ENCODE peak calls at places on chromosome 9, in nine cellular contexts. M is coronary artery, I is natural killer cell, R is upper lobe of left lung, Q is RWPE1, C is mesothelial cell of epicardium, K is H9, D is OCI-LY7, B is choroid plexus epithelial cell. X is an unnamed sample.

GRCh38 chr9:110583237-110583636 is 3.7 kb upstream of the SVEP1 start:
- DNase-seq in B (peak), R (no peak), Q (no peak), K (no peak), I (no peak), C (no peak), D (no peak), M (no peak), X (no peak)

GRCh38 chr9:36543916-36544315 is 28.8 kb upstream of the MELK start:
- DNase-seq in C (no peak), D (no peak), M (no peak), K (no peak), I (no peak), B (no peak), Q (peak), R (no peak), X (no peak)

GRCh38 chr9:120750421-120750820 is 36.2 kb upstream of the MEGF9 start:
- DNase-seq in D (no peak), B (no peak), C (no peak), M (no peak), K (no peak), Q (no peak), I (no peak), R (no peak), X (no peak)

GRCh38 chr9:76321185-76321828 is 72.9 kb downstream of the RFK start:
- DNase-seq in M (no peak), B (peak), I (no peak), R (no peak), C (no peak), D (no peak), Q (peak), K (no peak), X (no peak)

GRCh38 chr9:3578786-3579185 is 53.0 kb upstream of the RFX3 start:
- DNase-seq in R (no peak), K (no peak), I (no peak), D (no peak), Q (peak), B (peak), M (no peak), C (no peak), X (no peak)

GRCh38 chr9:3495850-3496249 is 30.0 kb downstream of the RFX3 start:
- DNase-seq in C (no peak), M (no peak), K (no peak), D (no peak), R (no peak), I (no peak), B (no peak), Q (no peak), X (no peak)

GRCh38 chr9:88747768-88748167 is 212.8 kb downstream of the NXNL2 start:
- DNase-seq in K (peak), R (no peak), D (no peak), B (peak), C (no peak), I (no peak), M (peak), Q (peak), X (no peak)

GRCh38 chr9:34328983-34329832 is at the start of the genes KIF24 and NUDT2:
- DNase-seq in Q (peak), R (peak), K (peak), B (peak), M (peak), D (peak), C (peak), I (peak), X (peak)

GRCh38 chr9:91864372-91864771 is 85.7 kb downstream of the ROR2 start:
- DNase-seq in Q (no peak), I (no peak), D (no peak), M (no peak), B (no peak), R (no peak), C (no peak), K (no peak), X (no peak)

GRCh38 chr9:33044677-33045282 is 19.7 kb downstream of the DNAJA1 start:
- DNase-seq in B (peak), M (no peak), K (peak), C (no peak), R (no peak), I (no peak), D (no peak), Q (peak), X (no peak)

GRCh38 chr9:107043886-107044285 is 180.9 kb downstream of the ZNF462 start:
- DNase-seq in K (no peak), R (no peak), Q (no peak), D (no peak), I (no peak), C (no peak), M (no peak), B (peak), X (no peak)

GRCh38 chr9:92115977-92116285 is 718 bp upstream of the SPTLC1 start:
- DNase-seq in M (no peak), K (no peak), D (peak), C (no peak), B (no peak), Q (no peak), I (no peak), R (no peak), X (no peak)

GRCh38 chr9:96158909-96159575 is 142.9 kb downstream of the HSD17B3 start:
- DNase-seq in I (no peak), R (no peak), D (no peak), K (no peak), Q (no peak), M (no peak), C (no peak), B (peak), X (no peak)

GRCh38 chr9:16653491-16654407 is 216.7 kb downstream of the BNC2 start:
- DNase-seq in D (no peak), Q (no peak), M (no peak), B (peak), C (peak), K (no peak), I (no peak), R (no peak), X (no peak)

GRCh38 chr9:95127249-95128176 is 190.0 kb downstream of the FANCC start:
- DNase-seq in C (peak), B (peak), D (peak), M (peak), Q (peak), I (peak), R (peak), K (peak), X (peak)

GRCh38 chr9:134707031-134707680 is 65.6 kb downstream of the COL5A1 start:
- DNase-seq in D (no peak), I (no peak), Q (peak), R (peak), K (no peak), C (peak), M (peak), B (peak), X (no peak)

GRCh38 chr9:104780796-104781395 is 17.0 kb downstream of the NIPSNAP3B start:
- DNase-seq in D (peak), C (no peak), I (no peak), K (no peak), R (no peak), Q (peak), B (peak), M (no peak), X (no peak)

GRCh38 chr9:38134578-38134977 is 65.6 kb upstream of the SHB start:
- DNase-seq in M (no peak), B (no peak), C (no peak), Q (no peak), I (no peak), D (no peak), R (no peak), K (no peak), X (no peak)

GRCh38 chr9:88828018-88828417 is 163.2 kb upstream of the S1PR3 start:
- DNase-seq in Q (no peak), D (no peak), R (peak), C (no peak), K (no peak), I (no peak), M (no peak), B (no peak), X (no peak)

GRCh38 chr9:3321186-3321585 is 204.6 kb downstream of the RFX3 start:
- DNase-seq in B (no peak), K (no peak), M (no peak), R (no peak), D (no peak), Q (no peak), I (no peak), C (no peak), X (no peak)

GRCh38 chr9:126146254-126147145 is 180.1 kb upstream of the MVB12B start:
- DNase-seq in M (peak), R (no peak), C (peak), B (peak), I (no peak), K (peak), D (peak), Q (peak), X (peak)

GRCh38 chr9:70514273-70514672 is 99.8 kb upstream of the KLF9 start:
- DNase-seq in M (no peak), Q (no peak), B (no peak), I (no peak), C (no peak), R (no peak), D (no peak), K (no peak), X (no peak)

GRCh38 chr9:14535161-14535930 is 157.9 kb downstream of the ZDHHC21 start:
- DNase-seq in M (no peak), C (no peak), B (no peak), D (no peak), Q (no peak), K (no peak), I (no peak), R (no peak), X (no peak)

GRCh38 chr9:85339337-85339736 is 402.4 kb downstream of the AGTPBP1 start:
- DNase-seq in M (no peak), D (no peak), K (no peak), R (no peak), C (no peak), B (no peak), I (no peak), Q (no peak), X (no peak)

GRCh38 chr9:20320921-20321320 is 301.4 kb downstream of the MLLT3 start:
- DNase-seq in M (no peak), B (no peak), C (no peak), Q (peak), D (no peak), R (no peak), K (no peak), I (no peak), X (no peak)

GRCh38 chr9:125401317-125401716 is 139.7 kb downstream of the GAPVD1 start:
- DNase-seq in R (no peak), C (no peak), M (no peak), K (peak), D (no peak), I (no peak), Q (no peak), B (no peak), X (no peak)

GRCh38 chr9:13845460-13845859 is 468.5 kb downstream of the NFIB start:
- DNase-seq in K (no peak), B (peak), C (no peak), M (no peak), I (no peak), Q (no peak), R (no peak), D (no peak), X (no peak)

DNA sequence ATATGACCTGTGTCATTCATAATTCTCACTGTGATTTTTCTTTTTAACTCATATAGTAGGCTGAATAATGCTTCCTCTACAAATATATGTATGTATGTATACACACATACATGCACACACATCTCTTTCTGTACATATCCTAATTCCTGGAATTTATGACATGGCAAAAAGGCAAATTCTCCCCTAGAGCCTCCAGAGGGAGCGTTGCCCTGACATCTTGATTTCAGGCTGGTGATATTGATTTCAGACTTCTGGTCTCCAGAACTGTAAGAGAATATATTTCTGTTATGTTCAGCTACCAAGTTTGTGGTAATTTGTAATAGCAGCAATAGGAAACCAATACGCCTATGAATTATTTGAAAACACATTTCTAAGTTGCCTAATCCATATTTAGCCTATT is 166.6 kb upstream of the GAS1 start:
- DNase-seq in M (no peak), Q (no peak), B (no peak), D (no peak), I (no peak), K (no peak), C (no peak), R (no peak), X (no peak)
- TF ChIP-seq CTCF in M (no peak), Q (no peak), B (peak), D (no peak), I (no peak), K (no peak), C (no peak), R (no peak), X (no peak)

DNA sequence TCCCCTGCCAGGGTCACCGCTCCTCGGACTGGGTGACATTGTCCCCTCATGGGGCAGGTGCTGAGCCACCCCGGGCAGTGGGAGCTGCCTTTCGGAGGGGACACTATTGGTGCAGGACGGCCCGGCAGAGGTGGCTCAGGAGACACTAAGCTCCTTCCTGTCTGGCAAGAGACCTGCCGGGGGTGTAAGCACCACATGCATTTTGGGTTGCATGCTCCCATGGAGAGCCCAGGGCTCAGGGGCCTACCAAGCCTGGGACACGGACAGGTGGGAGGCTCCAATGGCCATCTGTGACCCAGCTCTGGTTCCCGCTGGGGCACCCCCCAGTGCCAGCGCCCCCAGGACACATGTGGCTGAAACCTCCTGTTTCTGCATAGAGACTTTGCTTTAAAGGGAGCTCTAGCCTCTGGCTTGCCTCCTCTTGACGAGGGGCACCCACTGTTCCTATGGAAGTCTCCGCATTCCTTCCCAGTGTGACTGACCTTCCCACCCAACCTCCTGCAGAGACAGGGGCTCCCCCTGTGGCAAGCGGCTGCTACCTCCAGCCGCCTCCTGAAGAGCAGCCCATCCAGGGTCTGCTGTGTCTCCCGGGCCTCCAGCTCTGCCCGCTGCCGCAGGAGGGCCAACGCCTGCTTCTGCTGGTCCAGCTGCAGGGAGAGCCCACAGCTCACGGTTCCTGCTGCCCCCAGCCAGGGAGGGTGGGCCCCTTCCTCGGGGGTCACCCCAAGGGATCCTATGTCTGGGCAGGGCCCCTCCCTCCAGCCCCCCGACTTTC is 28.1 kb downstream of the CCDC187 start:
- DNase-seq in I (no peak), C (no peak), K (no peak), B (no peak), R (peak), Q (no peak), D (no peak), M (no peak), X (no peak)
- TF ChIP-seq CTCF in I (no peak), C (no peak), K (no peak), B (no peak), R (no peak), Q (no peak), D (no peak), M (no peak), X (no peak)

DNA sequence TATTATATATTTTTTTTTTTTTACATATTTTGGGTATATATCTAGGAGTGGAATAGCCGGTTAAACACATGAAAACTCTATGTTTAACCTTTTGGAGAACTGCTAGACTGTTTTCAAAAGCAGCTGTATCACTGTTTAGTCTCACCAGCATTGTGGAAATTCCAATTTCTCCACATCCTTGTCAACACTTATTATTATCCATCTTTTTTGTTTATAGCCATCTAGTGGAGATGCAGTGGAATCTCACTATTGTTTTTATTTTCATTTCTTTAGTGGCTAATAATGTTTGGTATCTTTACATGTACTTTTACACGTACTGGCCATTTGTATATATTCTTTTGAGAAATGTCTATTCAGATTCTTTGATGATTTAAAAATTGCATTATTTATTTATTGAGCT is 22.7 kb upstream of the CCDC180 start:
- DNase-seq in R (no peak), I (no peak), K (no peak), M (no peak), D (no peak), B (no peak), Q (no peak), C (no peak), X (no peak)
- TF ChIP-seq CTCF in R (no peak), I (no peak), K (peak), M (no peak), D (peak), B (no peak), Q (peak), C (peak), X (peak)

GRCh38 chr9:11319477-11320060 is 706.8 kb upstream of the PTPRD start:
- DNase-seq in B (peak), C (no peak), D (peak), M (no peak), K (no peak), R (no peak), Q (peak), I (no peak), X (no peak)
- TF ChIP-seq CTCF in B (peak), C (peak), D (peak), M (no peak), K (peak), R (peak), Q (peak), I (no peak), X (peak)

DNA sequence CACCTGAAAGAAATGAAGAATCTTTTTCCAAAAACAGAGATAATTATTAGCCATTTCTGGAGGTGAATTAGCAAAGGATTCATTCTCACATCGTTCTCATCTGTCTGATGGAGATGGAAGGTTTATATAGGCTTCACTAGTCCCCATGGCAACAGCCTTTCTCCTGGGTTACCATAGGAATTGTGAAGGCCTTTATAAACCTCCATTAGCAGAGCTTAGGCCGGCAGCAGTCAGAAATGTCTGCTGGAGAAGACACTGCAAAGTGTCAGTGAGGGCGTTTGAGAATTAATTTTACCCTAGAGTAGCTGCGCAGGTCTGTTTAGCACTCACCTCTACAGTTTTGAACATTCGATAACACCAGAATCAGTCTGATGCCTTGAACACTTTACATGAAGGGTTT is 290.4 kb upstream of the NR4A3 start:
- DNase-seq in K (no peak), I (no peak), R (no peak), C (no peak), M (no peak), Q (no peak), D (no peak), B (no peak), X (no peak)
- TF ChIP-seq CTCF in K (no peak), I (no peak), R (no peak), C (no peak), M (no peak), Q (no peak), D (no peak), B (no peak), X (no peak)

GRCh38 chr9:109556786-109557185 is 58.7 kb upstream of the PTPN3 start:
- DNase-seq in Q (no peak), M (no peak), B (no peak), R (no peak), K (no peak), I (no peak), C (no peak), D (no peak), X (no peak)

GRCh38 chr9:109557481-109557880 is 59.4 kb upstream of the PTPN3 start:
- DNase-seq in K (no peak), C (no peak), Q (no peak), I (no peak), R (no peak), M (no peak), D (no peak), B (no peak), X (no peak)

GRCh38 chr9:109561137-109561536 is 63.0 kb upstream of the PTPN3 start:
- DNase-seq in M (no peak), D (no peak), R (no peak), B (no peak), I (no peak), C (no peak), K (no peak), Q (no peak), X (no peak)

GRCh38 chr9:109558718-109559151 is 60.6 kb upstream of the PTPN3 start:
- DNase-seq in C (no peak), M (no peak), Q (no peak), R (no peak), D (no peak), K (no peak), B (peak), I (no peak), X (no peak)

GRCh38 chr9:109560470-109561132 is 62.5 kb upstream of the PTPN3 start:
- DNase-seq in I (no peak), K (peak), M (no peak), R (no peak), Q (no peak), B (no peak), D (no peak), C (no peak), X (no peak)
- TF ChIP-seq CTCF in I (no peak), K (peak), M (no peak), R (no peak), Q (no peak), B (no peak), D (no peak), C (no peak), X (peak)

GRCh38 chr9:132977626-132978450 is 656 bp upstream of the GFI1B start:
- DNase-seq in C (peak), B (peak), M (no peak), D (peak), R (no peak), I (peak), K (peak), Q (peak), X (no peak)
- TF ChIP-seq CTCF in C (peak), B (peak), M (peak), D (peak), R (peak), I (peak), K (peak), Q (peak), X (peak)

DNA sequence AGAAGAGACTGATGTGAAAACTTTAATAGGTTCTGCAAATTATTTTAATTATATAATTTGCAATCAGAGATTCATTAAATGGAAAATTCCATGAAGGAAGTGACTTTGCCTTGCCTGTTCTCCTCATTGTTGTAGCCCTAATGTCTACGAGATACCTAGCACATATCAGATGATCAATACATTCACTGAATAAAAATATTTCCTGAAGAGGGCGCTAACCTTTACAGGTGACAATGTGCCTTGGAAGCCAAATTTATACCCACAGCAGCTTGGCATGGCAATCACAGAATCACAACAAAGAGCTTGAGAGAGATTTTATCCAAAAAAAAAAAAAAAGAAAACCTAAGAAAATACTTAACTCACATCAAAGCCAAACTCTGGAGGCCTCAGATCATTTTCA is 17.4 kb downstream of the HAUS6 start:
- DNase-seq in B (peak), Q (peak), I (no peak), D (peak), C (no peak), M (no peak), R (no peak), K (no peak), X (no peak)
- TF ChIP-seq CTCF in B (peak), Q (peak), I (peak), D (peak), C (no peak), M (no peak), R (peak), K (peak), X (peak)

X was measured in type B pancreatic cell.